ENCODE peak calls at places on chromosomes 13 and 19, in seven cellular contexts. T is NCI-H1417; P is hepatocyte; H is HCT116; Y is amniotic epithelial cell; I is tibial artery; M is stimulated activated CD4-positive, alpha-beta T cell treated with anti-CD3 and anti-CD28 coated beads, Interleukin-4, amount 100 ng/mL, for 24 hours. O is an unnamed sample.

GRCh38 chr13:101795460-101795859 is 343.0 kb downstream of the ITGBL1 start:
- DNase-seq in H (no peak), M (no peak), T (no peak), I (no peak), P (no peak), Y (peak), O (no peak)

GRCh38 chr19:6126335-6126974 is 9.0 kb upstream of the ACSBG2 start:
- DNase-seq in I (no peak), Y (peak), H (peak), T (peak), M (no peak), P (peak), O (peak)

GRCh38 chr13:30696278-30697176 is 38.8 kb upstream of the ALOX5AP start:
- DNase-seq in I (peak), P (no peak), T (no peak), Y (no peak), M (no peak), H (no peak), O (no peak)

GRCh38 chr13:99008577-99008976 is 30.7 kb upstream of the DOCK9 start:
- DNase-seq in T (no peak), H (no peak), I (no peak), P (no peak), Y (no peak), M (no peak), O (no peak)

GRCh38 chr13:28671393-28671792 is 12.5 kb downstream of the POMP start:
- DNase-seq in P (no peak), M (no peak), I (no peak), T (no peak), H (no peak), Y (no peak), O (no peak)

GRCh38 chr13:28268800-28269223 is 130.5 kb downstream of the PAN3 start:
- DNase-seq in T (no peak), M (no peak), Y (no peak), H (no peak), I (no peak), P (no peak), O (no peak)

GRCh38 chr19:38004505-38005223 is 97.7 kb downstream of the SIPA1L3 start:
- DNase-seq in H (peak), M (no peak), I (peak), P (peak), Y (peak), T (peak), O (peak)

GRCh38 chr19:40813182-40813581 is 14.2 kb downstream of the EGLN2 start:
- DNase-seq in T (no peak), Y (no peak), H (no peak), I (no peak), P (no peak), M (no peak), O (no peak)

GRCh38 chr19:8302734-8303133 is 5.4 kb downstream of the CD320 start:
- DNase-seq in H (no peak), Y (no peak), M (peak), I (peak), P (no peak), T (no peak), O (no peak)

GRCh38 chr19:10748924-10749434 is 31.1 kb downstream of the DNM2 start:
- DNase-seq in M (no peak), P (peak), T (no peak), Y (peak), H (peak), I (no peak), O (peak)

GRCh38 chr19:47470447-47471195 is 1.1 kb downstream of the SLC8A2 start:
- DNase-seq in I (no peak), P (no peak), H (no peak), T (no peak), Y (no peak), M (no peak), O (no peak)

GRCh38 chr19:50003810-50004419 is 21.3 kb downstream of the VRK3 start:
- DNase-seq in H (peak), M (peak), T (no peak), I (peak), P (peak), Y (peak), O (no peak)

GRCh38 chr13:50691682-50692263 is 151.7 kb downstream of the DLEU7 start:
- DNase-seq in T (no peak), M (no peak), I (no peak), P (no peak), Y (peak), H (no peak), O (no peak)

GRCh38 chr19:34468400-34468799 is 13.2 kb upstream of the WTIP start:
- DNase-seq in Y (no peak), H (no peak), M (no peak), T (no peak), P (no peak), I (no peak), O (no peak)

GRCh38 chr13:51728972-51729371 is 75.0 kb downstream of the DHRS12 start:
- DNase-seq in T (no peak), Y (peak), M (no peak), I (no peak), H (no peak), P (no peak), O (no peak)

GRCh38 chr19:51548891-51549305 is 17.4 kb upstream of the SIGLEC6 start:
- DNase-seq in M (no peak), I (no peak), Y (no peak), T (no peak), H (no peak), P (no peak), O (no peak)

GRCh38 chr19:49468746-49469447 is 5.1 kb upstream of the FLT3LG start:
- DNase-seq in Y (no peak), P (peak), H (no peak), I (peak), T (no peak), M (peak), O (no peak)

GRCh38 chr19:48244289-48244688 is 11.4 kb downstream of the CARD8 start:
- DNase-seq in M (peak), T (no peak), P (no peak), H (no peak), I (no peak), Y (peak), O (no peak)

GRCh38 chr13:75641026-75641425 is 4.9 kb downstream of the LMO7 start:
- DNase-seq in P (no peak), T (no peak), Y (no peak), H (no peak), I (no peak), M (no peak), O (no peak)

GRCh38 chr19:3034845-3035541 is 5.9 kb upstream of the TLE2 start:
- DNase-seq in T (peak), I (peak), H (no peak), Y (peak), M (peak), P (peak), O (no peak)

GRCh38 chr19:47369923-47370625 is 21.0 kb downstream of the DHX34 start:
- DNase-seq in H (no peak), P (peak), M (no peak), Y (peak), I (no peak), T (no peak), O (no peak)

GRCh38 chr13:112545866-112546265 is 42.1 kb downstream of the TUBGCP3 start:
- DNase-seq in T (no peak), H (no peak), Y (peak), M (no peak), I (no peak), P (peak), O (no peak)

GRCh38 chr19:55117063-55117635 is 288 bp downstream of the PPP1R12C start:
- DNase-seq in P (no peak), Y (no peak), T (peak), H (no peak), I (no peak), M (peak), O (no peak)

GRCh38 chr19:42563352-42564210 is 31.1 kb downstream of the CEACAM8 start:
- DNase-seq in H (peak), Y (peak), M (peak), I (no peak), P (peak), T (peak), O (no peak)

GRCh38 chr19:13817615-13818371 is 22.6 kb downstream of the ZSWIM4 start:
- DNase-seq in T (no peak), I (no peak), M (no peak), P (peak), H (no peak), Y (peak), O (peak)

GRCh38 chr19:10112895-10113591 is 1.6 kb downstream of the P2RY11 start:
- DNase-seq in I (no peak), H (no peak), T (peak), P (peak), M (peak), Y (peak), O (no peak)

GRCh38 chr13:78317030-78317429 is 286.3 kb downstream of the POU4F1 start:
- DNase-seq in H (no peak), M (no peak), Y (no peak), T (no peak), I (no peak), P (peak), O (no peak)

GRCh38 chr19:34241513-34242337 is 12.6 kb upstream of the GARRE1 start:
- DNase-seq in I (no peak), P (peak), T (peak), H (no peak), Y (no peak), M (no peak), O (no peak)

GRCh38 chr19:2495130-2495641 is 19.3 kb downstream of the GADD45B start:
- DNase-seq in P (peak), H (no peak), T (peak), M (no peak), Y (peak), I (peak), O (no peak)

GRCh38 chr13:106151056-106151699 is 384.3 kb downstream of the EFNB2 start:
- DNase-seq in T (no peak), Y (peak), M (no peak), H (peak), I (no peak), P (peak), O (no peak)

GRCh38 chr13:76808927-76809326 is 77.3 kb downstream of the KCTD12 start:
- DNase-seq in P (no peak), Y (no peak), H (no peak), T (no peak), M (no peak), I (no peak), O (no peak)

GRCh38 chr19:42657551-42657950 is 62.8 kb upstream of the CEACAM8 start:
- DNase-seq in T (no peak), M (no peak), Y (peak), P (no peak), H (no peak), I (no peak), O (no peak)

GRCh38 chr13:42367836-42368235 is 95.9 kb downstream of the AKAP11 start:
- DNase-seq in Y (peak), H (no peak), M (no peak), P (no peak), I (no peak), T (no peak), O (no peak)